ENCODE peak calls at places on chromosomes 7 and 10, in six cellular contexts. B, Y, V, W, J and R are unnamed samples.

GRCh38 chr10:114526497-114527238 is 122.4 kb upstream of the AFAP1L2 start:
- DNase-seq in B (no peak), Y (peak), V (peak), W (no peak), J (peak), R (peak)

GRCh38 chr7:134130124-134130523 is 3.0 kb downstream of the LRGUK start:
- DNase-seq in B (no peak), Y (no peak), V (no peak), W (no peak), J (no peak), R (no peak)

GRCh38 chr10:106815427-106816043 is 349.0 kb downstream of the SORCS1 start:
- DNase-seq in B (no peak), Y (peak), V (no peak), W (no peak), J (no peak), R (no peak)

GRCh38 chr10:31315453-31315852 is 3.6 kb upstream of the ZEB1 start:
- DNase-seq in B (no peak), Y (no peak), V (no peak), W (no peak), J (no peak), R (no peak)

GRCh38 chr7:48708635-48709034 is 215.7 kb upstream of the CDC14C start:
- DNase-seq in B (no peak), Y (no peak), V (no peak), W (no peak), J (no peak), R (no peak)

GRCh38 chr7:134547738-134548054 is 1.2 kb upstream of the AKR1B15 start:
- DNase-seq in B (peak), Y (peak), V (peak), W (no peak), J (no peak), R (no peak)

GRCh38 chr10:70540089-70540788 is 61.7 kb downstream of the PALD1 start:
- DNase-seq in B (no peak), Y (no peak), V (no peak), W (no peak), J (no peak), R (peak)

GRCh38 chr10:77873558-77874380 is 52.8 kb downstream of the DLG5 start:
- DNase-seq in B (peak), Y (peak), V (no peak), W (no peak), J (peak), R (no peak)

GRCh38 chr10:71981024-71981867 is 17.1 kb downstream of the CHST3 start:
- DNase-seq in B (no peak), Y (peak), V (no peak), W (no peak), J (no peak), R (peak)

GRCh38 chr7:43538404-43538771 is 44.5 kb upstream of the STK17A start:
- DNase-seq in B (no peak), Y (no peak), V (no peak), W (no peak), J (no peak), R (no peak)

GRCh38 chr10:101064415-101065030 is 2.7 kb downstream of the KAZALD1 start:
- DNase-seq in B (no peak), Y (no peak), V (no peak), W (no peak), J (no peak), R (no peak)

GRCh38 chr10:71708301-71708703 is 11.3 kb downstream of the C10orf105 start:
- DNase-seq in B (no peak), Y (peak), V (peak), W (no peak), J (peak), R (peak)

GRCh38 chr7:79619216-79619615 is 165.7 kb upstream of the MAGI2 start:
- DNase-seq in B (no peak), Y (peak), V (no peak), W (no peak), J (no peak), R (no peak)

GRCh38 chr7:158526531-158526930 is 61.1 kb downstream of the PTPRN2 start:
- DNase-seq in B (no peak), Y (no peak), V (no peak), W (no peak), J (no peak), R (no peak)

GRCh38 chr10:88473989-88474883 is 108.9 kb downstream of the RNLS start:
- DNase-seq in B (no peak), Y (no peak), V (no peak), W (no peak), J (peak), R (no peak)

GRCh38 chr7:116443101-116443523 is 56.4 kb upstream of the CAV2 start:
- DNase-seq in B (peak), Y (peak), V (no peak), W (peak), J (peak), R (no peak)

GRCh38 chr7:3028071-3028766 is 15.4 kb downstream of the CARD11 start:
- DNase-seq in B (peak), Y (no peak), V (no peak), W (no peak), J (peak), R (no peak)

GRCh38 chr7:112202819-112203218 is 3.4 kb downstream of the DOCK4 start:
- DNase-seq in B (no peak), Y (no peak), V (no peak), W (no peak), J (no peak), R (no peak)

GRCh38 chr10:120459185-120459584 is 2.2 kb downstream of the PLPP4 start:
- DNase-seq in B (no peak), Y (no peak), V (no peak), W (no peak), J (no peak), R (no peak)

GRCh38 chr10:71812016-71812912 is 38.8 kb downstream of the PSAP start:
- DNase-seq in B (no peak), Y (peak), V (peak), W (no peak), J (peak), R (peak)

GRCh38 chr10:102831322-102832071 is 5.7 kb downstream of the CYP17A1 start:
- DNase-seq in B (peak), Y (no peak), V (no peak), W (no peak), J (no peak), R (no peak)

GRCh38 chr10:31620236-31621151 is 301.5 kb downstream of the ZEB1 start:
- DNase-seq in B (peak), Y (no peak), V (no peak), W (no peak), J (no peak), R (no peak)

GRCh38 chr10:79058899-79059771 is 9.6 kb upstream of the ZMIZ1 start:
- DNase-seq in B (no peak), Y (no peak), V (no peak), W (no peak), J (no peak), R (no peak)

GRCh38 chr10:21173964-21174669 is 277.0 kb upstream of the NEBL start:
- DNase-seq in B (no peak), Y (peak), V (peak), W (no peak), J (peak), R (peak)

GRCh38 chr10:70835895-70836294 is 20.1 kb downstream of the SGPL1 start:
- DNase-seq in B (no peak), Y (no peak), V (no peak), W (no peak), J (no peak), R (no peak)

GRCh38 chr10:133015321-133015720 is 72.4 kb upstream of the ADGRA1 start:
- DNase-seq in B (no peak), Y (no peak), V (no peak), W (no peak), J (no peak), R (no peak)

GRCh38 chr7:90455163-90456030 is 14.0 kb upstream of the PTTG1IP2 start:
- DNase-seq in B (peak), Y (peak), V (no peak), W (peak), J (no peak), R (no peak)

GRCh38 chr10:89793649-89794254 is 92.4 kb downstream of the KIF20B start:
- DNase-seq in B (peak), Y (peak), V (no peak), W (peak), J (peak), R (peak)

GRCh38 chr10:79193694-79194382 is 125.1 kb downstream of the ZMIZ1 start:
- DNase-seq in B (no peak), Y (no peak), V (no peak), W (no peak), J (no peak), R (no peak)

GRCh38 chr7:87475359-87476178 is at the start of gene ABCB4:
- DNase-seq in B (no peak), Y (no peak), V (no peak), W (no peak), J (no peak), R (peak)

GRCh38 chr7:87474533-87475358 is 734 bp downstream of the ABCB4 start:
- DNase-seq in B (no peak), Y (no peak), V (no peak), W (no peak), J (no peak), R (peak)

GRCh38 chr7:87473192-87473591 is 2.3 kb downstream of the ABCB4 start:
- DNase-seq in B (no peak), Y (no peak), V (no peak), W (no peak), J (no peak), R (no peak)

GRCh38 chr7:87474046-87474445 is 1.4 kb downstream of the ABCB4 start:
- DNase-seq in B (no peak), Y (no peak), V (no peak), W (no peak), J (no peak), R (no peak)

GRCh38 chr7:87476179-87476557 is 688 bp upstream of the ABCB4 start:
- DNase-seq in B (no peak), Y (no peak), V (no peak), W (no peak), J (no peak), R (no peak)
- TF ChIP-seq CTCF in B (no peak), Y (no peak), V (no peak), W (no peak), J (no peak), R (no peak)

GRCh38 chr7:73522081-73522818 is at the start of gene BAZ1B:
- DNase-seq in B (peak), Y (peak), V (peak), W (peak), J (peak), R (peak)
- TF ChIP-seq CTCF in B (peak), Y (peak), V (no peak), W (peak), J (no peak), R (peak)

DNA sequence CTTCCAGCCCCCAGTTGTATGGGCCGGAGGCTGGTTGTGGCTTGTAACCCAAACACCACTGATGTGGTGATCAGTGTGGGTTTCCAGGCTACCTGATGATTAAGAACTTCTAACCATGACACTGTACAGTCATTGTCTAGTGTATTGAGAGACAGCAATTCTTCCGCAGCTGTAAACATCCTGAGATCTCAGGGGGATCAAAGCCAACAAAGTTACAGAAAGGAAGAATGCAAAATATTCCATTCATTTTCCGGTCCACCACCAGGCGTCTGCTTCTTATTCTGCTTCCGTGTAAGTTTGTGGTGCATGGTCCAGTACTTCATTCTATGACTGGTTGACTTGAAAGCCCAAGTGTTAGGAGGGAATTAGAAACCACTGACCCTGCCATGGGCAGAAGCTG is 10.3 kb upstream of the GLI3 start:
- DNase-seq in B (no peak), Y (peak), V (no peak), W (no peak), J (no peak), R (no peak)
- TF ChIP-seq CTCF in B (peak), Y (no peak), V (peak), W (peak), J (no peak), R (no peak)

GRCh38 chr7:93799750-93800357 is 90.7 kb downstream of the TFPI2 start:
- DNase-seq in B (peak), Y (peak), V (no peak), W (no peak), J (no peak), R (no peak)
- TF ChIP-seq CTCF in B (peak), Y (peak), V (peak), W (peak), J (peak), R (peak)

GRCh38 chr7:8277394-8277982 is 15.5 kb upstream of the ICA1 start:
- DNase-seq in B (no peak), Y (peak), V (no peak), W (no peak), J (no peak), R (no peak)
- TF ChIP-seq CTCF in B (no peak), Y (peak), V (no peak), W (no peak), J (peak), R (peak)

DNA sequence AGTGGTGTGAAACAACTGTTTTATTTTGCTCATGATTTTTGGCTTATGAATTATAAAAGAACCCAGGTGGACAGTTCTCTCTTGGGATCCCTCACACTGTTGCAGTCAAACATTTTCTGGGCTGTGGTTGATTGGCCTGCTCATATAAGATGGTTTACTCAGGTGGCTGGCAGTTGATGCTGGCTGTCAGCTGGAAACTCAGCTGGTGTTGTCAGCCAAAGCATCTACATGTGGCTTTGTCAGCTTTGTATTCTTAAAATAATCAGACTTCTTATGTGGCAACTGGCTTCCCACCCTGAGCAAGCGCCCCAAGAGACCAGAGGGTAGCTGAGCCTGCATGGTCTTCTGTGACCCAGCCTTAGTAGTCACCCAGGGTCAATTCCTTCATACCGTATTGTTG is 534.7 kb downstream of the NRG3 start:
- DNase-seq in B (no peak), Y (no peak), V (no peak), W (no peak), J (no peak), R (no peak)
- TF ChIP-seq CTCF in B (no peak), Y (no peak), V (no peak), W (no peak), J (no peak), R (no peak)

GRCh38 chr7:23044581-23044980 is 30.7 kb upstream of the HYCC1 start:
- DNase-seq in B (no peak), Y (no peak), V (no peak), W (no peak), J (no peak), R (no peak)
- TF ChIP-seq CTCF in B (no peak), Y (no peak), V (no peak), W (no peak), J (no peak), R (no peak)

GRCh38 chr7:876077-876971 is at the start of gene GET4:
- DNase-seq in B (peak), Y (peak), V (peak), W (peak), J (peak), R (peak)
- TF ChIP-seq CTCF in B (no peak), Y (peak), V (peak), W (peak), J (no peak), R (peak)